ENCODE peak calls at places on chromosome 18, in seven cellular contexts. I is B cell, R is C1 segment of cervical spinal cord, M is sciatic nerve, A is skeletal muscle cell, H is hepatocyte, Z is AG09319. P is an unnamed sample.
A peak's percentile ranks its signal among the peaks of the same experiment; 100 is the strongest.

GRCh38 chr18:812123-812672 is at the start of gene YES1:
- DNase-seq in Z (peak; percentile 34), I (peak; percentile 27), M (peak; percentile 88), H (peak; percentile 93), R (peak; percentile 76), A (peak; percentile 23), P (peak; percentile 86)

GRCh38 chr18:13611616-13612110 is 114.7 kb downstream of the FAM210A start:
- DNase-seq in Z (no peak), M (no peak), R (peak; percentile 82), H (peak; percentile 23), A (no peak), I (peak; percentile 59), P (peak; percentile 61)

GRCh38 chr18:65753520-65753919 is 2.7 kb downstream of the CDH7 start:
- DNase-seq in R (peak; percentile 1), Z (no peak), I (peak; percentile 1), A (no peak), M (no peak), H (peak; percentile 78), P (no peak)

GRCh38 chr18:49613141-49613641 is 51.3 kb downstream of the LIPG start:
- DNase-seq in I (no peak), H (no peak), Z (no peak), R (peak; percentile 26), M (no peak), A (no peak), P (no peak)

GRCh38 chr18:64488698-64489097 is 339.8 kb upstream of the LINC00305 start:
- DNase-seq in H (no peak), A (no peak), Z (no peak), R (no peak), M (no peak), I (no peak), P (no peak)

GRCh38 chr18:3388323-3388722 is 61.6 kb upstream of the TGIF1 start:
- DNase-seq in A (no peak), H (no peak), R (no peak), Z (no peak), M (no peak), I (no peak), P (no peak)

GRCh38 chr18:23380001-23380550 is 73.0 kb upstream of the RIOK3 start:
- DNase-seq in I (no peak), H (no peak), M (no peak), R (no peak), A (no peak), Z (no peak), P (no peak)

GRCh38 chr18:34787931-34788532 is 77.9 kb downstream of the DTNA start:
- DNase-seq in Z (peak; percentile 28), R (no peak), A (no peak), H (peak; percentile 80), M (no peak), I (peak; percentile 58), P (peak; percentile 66)

GRCh38 chr18:68439672-68440071 is 275.2 kb downstream of the TMX3 start:
- DNase-seq in H (no peak), Z (no peak), M (no peak), I (no peak), A (no peak), R (no peak), P (peak; percentile 45)

GRCh38 chr18:24068945-24069693 is 54.6 kb downstream of the TTC39C start:
- DNase-seq in M (no peak), H (no peak), R (no peak), Z (no peak), I (no peak), A (no peak), P (no peak)

GRCh38 chr18:48226401-48226800 is 182.8 kb downstream of the ZBTB7C start:
- DNase-seq in R (no peak), I (no peak), Z (no peak), H (no peak), A (no peak), M (no peak), P (no peak)

GRCh38 chr18:31723998-31724711 is 36.5 kb downstream of the SLC25A52 start:
- DNase-seq in R (peak; percentile 9), M (peak; percentile 61), A (no peak), Z (no peak), I (no peak), H (no peak), P (peak; percentile 39)

GRCh38 chr18:63783394-63783793 is 8.2 kb downstream of the SERPINB7 start:
- DNase-seq in R (no peak), H (no peak), Z (no peak), A (no peak), M (no peak), I (no peak), P (no peak)

GRCh38 chr18:45359275-45360009 is 255.8 kb upstream of the SLC14A2 start:
- DNase-seq in H (peak; percentile 70), M (no peak), R (no peak), Z (no peak), I (no peak), A (no peak), P (no peak)

GRCh38 chr18:12032786-12033642 is 51.7 kb downstream of the IMPA2 start:
- DNase-seq in M (peak; percentile 48), I (no peak), R (no peak), H (no peak), Z (no peak), A (peak; percentile 59), P (peak; percentile 89)

GRCh38 chr18:3048121-3048520 is 35.2 kb upstream of the LPIN2 start:
- DNase-seq in A (no peak), I (no peak), M (no peak), R (no peak), Z (no peak), H (no peak), P (no peak)

GRCh38 chr18:29147944-29148343 is 971.0 kb upstream of the CDH2 start:
- DNase-seq in H (peak; percentile 19), Z (no peak), A (peak; percentile 53), R (no peak), I (no peak), M (no peak), P (peak; percentile 62)

GRCh38 chr18:53780666-53781065 is 443.8 kb downstream of the MBD2 start:
- DNase-seq in R (no peak), Z (no peak), H (no peak), I (no peak), M (no peak), A (no peak), P (no peak)